ENCODE peak calls at places on chromosomes 4 and X, in eight cellular contexts. C is stimulated activated naive B cell treated with anti-CD40 and anti-IgM and Interleukin-4, amounts not matched to agents 10 μg/mL and 1 μg/mL and 100 μg/mL, for 72 hours; B is renal cortical epithelial cell; Y is pancreas; G is left ventricle myocardium superior; F is lung microvascular endothelial cell; L is A673; I is RKO. P is an unnamed sample.

GRCh38 chrX:69493193-69493592 is 10.9 kb upstream of the NALF2 start:
- DNase-seq in G (no peak), B (no peak), F (peak), L (peak), C (no peak), Y (no peak), I (peak), P (no peak)

GRCh38 chr4:16264798-16265197 is 38.5 kb upstream of the TAPT1 start:
- DNase-seq in G (no peak), C (no peak), F (peak), B (peak), Y (no peak), L (peak), I (peak), P (no peak)

GRCh38 chr4:41646862-41647261 is 101.7 kb downstream of the PHOX2B start:
- DNase-seq in C (no peak), B (no peak), F (no peak), G (no peak), I (no peak), Y (no peak), L (no peak), P (no peak)

GRCh38 chr4:11546391-11547160 is 117.9 kb upstream of the HS3ST1 start:
- DNase-seq in C (no peak), G (no peak), Y (no peak), B (peak), F (no peak), I (no peak), L (no peak), P (no peak)

GRCh38 chr4:7282094-7282370 is 89.7 kb downstream of the SORCS2 start:
- DNase-seq in Y (no peak), B (no peak), C (no peak), L (no peak), F (no peak), I (no peak), G (no peak), P (no peak)

GRCh38 chr4:15755321-15755750 is 22.8 kb upstream of the CD38 start:
- DNase-seq in B (peak), C (peak), G (no peak), L (no peak), I (no peak), F (peak), Y (no peak), P (no peak)

GRCh38 chr4:167903291-167903721 is 189.0 kb upstream of the ANXA10 start:
- DNase-seq in F (peak), B (no peak), G (no peak), Y (no peak), L (no peak), I (peak), C (no peak), P (no peak)

GRCh38 chr4:181582595-181582994 is 660.6 kb upstream of the TENM3 start:
- DNase-seq in F (no peak), Y (no peak), L (peak), C (no peak), I (no peak), B (no peak), G (no peak), P (no peak)

GRCh38 chr4:109319156-109319555 is 16.7 kb upstream of the COL25A1 start:
- DNase-seq in G (no peak), F (no peak), B (no peak), Y (no peak), C (no peak), L (no peak), I (no peak), P (no peak)

GRCh38 chr4:5976431-5976830 is 41.8 kb downstream of the C4orf50 start:
- DNase-seq in C (no peak), Y (no peak), G (peak), F (no peak), I (no peak), B (no peak), L (peak), P (no peak)

GRCh38 chr4:1632109-1633104 is 51.7 kb downstream of the FAM53A start:
- DNase-seq in B (no peak), C (no peak), F (no peak), G (no peak), Y (no peak), I (no peak), L (no peak), P (no peak)

GRCh38 chr4:15402146-15402545 is 25.7 kb upstream of the C1QTNF7 start:
- DNase-seq in L (no peak), B (peak), G (no peak), F (no peak), C (no peak), Y (no peak), I (no peak), P (no peak)

GRCh38 chrX:48945517-48946348 is 11.7 kb downstream of the OTUD5 start:
- DNase-seq in I (peak), Y (no peak), B (peak), C (no peak), L (peak), F (peak), G (peak), P (no peak)

GRCh38 chr4:102759835-102760644 is 728 bp downstream of the MANBA start:
- DNase-seq in G (no peak), B (peak), C (peak), I (peak), F (peak), Y (no peak), L (peak), P (peak)

GRCh38 chr4:59039046-59039445 is 1928.9 kb upstream of the IGFBP7 start:
- DNase-seq in L (no peak), F (no peak), G (no peak), C (no peak), I (no peak), Y (no peak), B (no peak), P (no peak)

GRCh38 chrX:133953078-133953477 is 32.3 kb downstream of the GPC3 start:
- DNase-seq in G (no peak), C (no peak), L (no peak), F (no peak), I (no peak), Y (no peak), B (no peak), P (no peak)

GRCh38 chr4:100009490-100009889 is 59.4 kb upstream of the H2AZ1 start:
- DNase-seq in B (peak), I (no peak), C (no peak), G (no peak), L (no peak), Y (no peak), F (no peak), P (no peak)

GRCh38 chr4:54233128-54233696 is 4.1 kb downstream of the PDGFRA start:
- DNase-seq in Y (peak), I (no peak), C (peak), B (peak), L (peak), G (peak), F (peak), P (peak)

GRCh38 chrX:19840899-19841648 is 46.3 kb downstream of the SH3KBP1 start:
- DNase-seq in B (no peak), F (no peak), Y (no peak), I (no peak), C (no peak), L (no peak), G (no peak), P (no peak)

GRCh38 chr4:58679051-58679450 is 1568.9 kb upstream of the IGFBP7 start:
- DNase-seq in C (no peak), L (no peak), F (no peak), B (no peak), G (no peak), Y (no peak), I (no peak), P (no peak)

GRCh38 chrX:18607966-18608365 is 63.9 kb downstream of the RS1 start:
- DNase-seq in I (no peak), L (no peak), B (no peak), Y (no peak), F (no peak), C (no peak), G (no peak), P (no peak)

GRCh38 chr4:100208964-100209363 is 18.7 kb upstream of the DDIT4L start:
- DNase-seq in G (no peak), B (peak), I (no peak), L (no peak), F (no peak), Y (no peak), C (peak), P (no peak)

GRCh38 chr4:82786004-82786400 is 12.6 kb downstream of the SCD5 start:
- DNase-seq in G (no peak), I (no peak), Y (no peak), B (no peak), L (no peak), F (no peak), C (no peak), P (no peak)

GRCh38 chrX:20362268-20363002 is 95.7 kb upstream of the RPS6KA3 start:
- DNase-seq in L (no peak), I (no peak), B (peak), Y (no peak), F (peak), C (no peak), G (no peak), P (no peak)

GRCh38 chr4:7206385-7206784 is 14.0 kb downstream of the SORCS2 start:
- DNase-seq in I (no peak), B (peak), C (no peak), L (peak), F (peak), G (peak), Y (no peak), P (no peak)

GRCh38 chr4:139884438-139884837 is 218.8 kb downstream of the MGST2 start:
- DNase-seq in B (no peak), C (no peak), L (no peak), F (no peak), Y (no peak), I (no peak), G (no peak), P (no peak)

GRCh38 chrX:83022020-83022419 is 486.1 kb upstream of the POU3F4 start:
- DNase-seq in F (no peak), I (no peak), B (peak), L (no peak), G (no peak), C (no peak), Y (no peak), P (no peak)

GRCh38 chr4:98374643-98375042 is 113.5 kb downstream of the RAP1GDS1 start:
- DNase-seq in Y (no peak), L (no peak), G (peak), I (no peak), F (no peak), B (no peak), C (no peak), P (no peak)

GRCh38 chr4:159071178-159071968 is 31.5 kb upstream of the RAPGEF2 start:
- DNase-seq in L (no peak), G (no peak), I (no peak), Y (no peak), C (no peak), B (peak), F (peak), P (no peak)

GRCh38 chr4:26729547-26729946 is 131.1 kb upstream of the STIM2 start:
- DNase-seq in L (no peak), B (no peak), C (no peak), F (no peak), I (no peak), G (no peak), Y (no peak), P (no peak)

GRCh38 chr4:123327346-123327745 is 69.2 kb upstream of the SPRY1 start:
- DNase-seq in B (no peak), L (no peak), G (no peak), C (no peak), Y (no peak), F (peak), I (no peak), P (no peak)

GRCh38 chrX:152819271-152819670 is 11.3 kb downstream of the CETN2 start:
- DNase-seq in L (no peak), C (no peak), F (no peak), G (no peak), Y (no peak), I (no peak), B (no peak), P (no peak)

GRCh38 chr4:17805580-17805979 is 5.0 kb downstream of the DCAF16 start:
- DNase-seq in C (no peak), B (no peak), I (no peak), G (no peak), Y (no peak), F (no peak), L (no peak), P (no peak)

GRCh38 chr4:128310266-128310697 is 22.7 kb upstream of the PGRMC2 start:
- DNase-seq in Y (peak), L (no peak), I (no peak), B (no peak), G (peak), C (no peak), F (peak), P (peak)

GRCh38 chrX:23012636-23013035 is 12.9 kb downstream of the DDX53 start:
- DNase-seq in Y (no peak), L (no peak), C (no peak), B (no peak), F (no peak), G (no peak), I (no peak), P (no peak)

GRCh38 chr4:25862411-25863346 is at the start of gene SEL1L3:
- DNase-seq in I (peak), Y (peak), L (peak), G (peak), F (peak), C (peak), B (no peak), P (peak)

GRCh38 chrX:40148439-40149285 is 50.9 kb upstream of the BCOR start:
- DNase-seq in G (no peak), C (no peak), F (peak), B (no peak), I (no peak), Y (peak), L (peak), P (peak)

GRCh38 chr4:70913947-70914445 is 11.8 kb downstream of the MOB1B start:
- DNase-seq in F (no peak), I (no peak), G (no peak), B (no peak), L (no peak), C (no peak), Y (no peak), P (no peak)

GRCh38 chr4:152021788-152022438 is 261.1 kb upstream of the GATB start:
- DNase-seq in G (peak), B (no peak), F (no peak), Y (no peak), I (no peak), L (no peak), C (no peak), P (no peak)

GRCh38 chrX:147180886-147181285 is 366.3 kb upstream of the CXorf51A start:
- DNase-seq in F (no peak), B (peak), C (no peak), G (no peak), L (no peak), I (no peak), Y (no peak), P (no peak)

P was measured in left colon.